ENCODE peak calls at places on chromosomes 3 and 15, in four cellular contexts. T, H, M and J are unnamed samples.

GRCh38 chr3:140850210-140850955 is 91.3 kb upstream of the SLC25A36 start:
- DNase-seq in T (no peak), H (no peak), M (no peak), J (no peak)

GRCh38 chr15:78149805-78150751 is 916 bp downstream of the IDH3A start:
- DNase-seq in T (no peak), H (no peak), M (no peak), J (no peak)

GRCh38 chr3:125375950-125376679 is 990 bp upstream of the ZNF148 start:
- DNase-seq in T (peak), H (peak), M (no peak), J (no peak)

GRCh38 chr3:159586587-159587202 is 401.9 kb upstream of the IL12A start:
- DNase-seq in T (peak), H (peak), M (no peak), J (peak)

GRCh38 chr15:48680841-48681240 is 35.3 kb upstream of the FBN1 start:
- DNase-seq in T (peak), H (peak), M (no peak), J (no peak)

GRCh38 chr3:39819517-39820298 is 10.3 kb downstream of the MYRIP start:
- DNase-seq in T (no peak), H (no peak), M (no peak), J (no peak)

GRCh38 chr3:41430886-41431285 is 231.6 kb downstream of the CTNNB1 start:
- DNase-seq in T (no peak), H (no peak), M (no peak), J (no peak)

GRCh38 chr15:36831915-36832310 is 252.5 kb downstream of the CDIN1 start:
- DNase-seq in T (no peak), H (peak), M (no peak), J (no peak)

GRCh38 chr15:93987068-93987467 is 244.3 kb upstream of the MCTP2 start:
- DNase-seq in T (no peak), H (no peak), M (no peak), J (no peak)

GRCh38 chr3:105800320-105800719 is 68.5 kb downstream of the CBLB start:
- DNase-seq in T (no peak), H (no peak), M (no peak), J (no peak)

GRCh38 chr3:16011376-16011775 is 163.1 kb upstream of the GALNT15 start:
- DNase-seq in T (peak), H (peak), M (no peak), J (no peak)

GRCh38 chr15:95557226-95558046 is 773.1 kb upstream of the NR2F2 start:
- DNase-seq in T (peak), H (peak), M (peak), J (no peak)

GRCh38 chr3:15453501-15453900 is 26.1 kb downstream of the EAF1 start:
- DNase-seq in T (no peak), H (no peak), M (no peak), J (no peak)